ENCODE peak calls at places on chromosome 7, in six cellular contexts. L, N, G, Q, V and M are unnamed samples.

GRCh38 chr7:116836911-116837310 is 25.5 kb upstream of the CAPZA2 start:
- DNase-seq in L (no peak), Q (no peak), G (no peak), N (no peak), V (no peak), M (no peak)

GRCh38 chr7:78218051-78218450 is 419.5 kb downstream of the PHTF2 start:
- DNase-seq in V (no peak), G (no peak), L (no peak), N (no peak), Q (no peak), M (no peak)

GRCh38 chr7:33982425-33982786 is 77.1 kb downstream of the BMPER start:
- DNase-seq in V (no peak), Q (no peak), N (no peak), G (no peak), L (peak), M (no peak)

GRCh38 chr7:140639366-140640053 is 1.1 kb downstream of the DENND2A start:
- DNase-seq in L (peak), N (peak), G (no peak), V (no peak), Q (no peak), M (no peak)

GRCh38 chr7:137417464-137417863 is 73.9 kb upstream of the PTN start:
- DNase-seq in N (peak), Q (no peak), V (no peak), G (no peak), L (no peak), M (no peak)

GRCh38 chr7:13321321-13321720 is 633.9 kb downstream of the ARL4A start:
- DNase-seq in L (no peak), V (no peak), N (no peak), G (no peak), Q (no peak), M (no peak)

GRCh38 chr7:40403664-40404476 is 269.1 kb downstream of the SUGCT start:
- DNase-seq in V (no peak), L (no peak), Q (no peak), N (no peak), G (no peak), M (no peak)

GRCh38 chr7:24381919-24382505 is 98.0 kb downstream of the NPY start:
- DNase-seq in N (no peak), V (no peak), G (no peak), Q (no peak), L (peak), M (no peak)

GRCh38 chr7:33910756-33911155 is 5.4 kb downstream of the BMPER start:
- DNase-seq in G (no peak), L (no peak), V (no peak), Q (no peak), N (no peak), M (no peak)

GRCh38 chr7:112986256-112987031 is 100.2 kb downstream of the GPR85 start:
- DNase-seq in G (no peak), N (no peak), Q (no peak), L (no peak), V (no peak), M (no peak)

GRCh38 chr7:31924228-31924627 is 146.0 kb downstream of the PDE1C start:
- DNase-seq in Q (no peak), V (no peak), G (no peak), N (no peak), L (no peak), M (no peak)

GRCh38 chr7:31919678-31920369 is 150.4 kb downstream of the PDE1C start:
- DNase-seq in Q (no peak), L (no peak), V (no peak), G (no peak), N (no peak), M (no peak)

GRCh38 chr7:31921047-31921446 is 149.2 kb downstream of the PDE1C start:
- DNase-seq in L (no peak), G (no peak), Q (no peak), N (no peak), V (no peak), M (no peak)

GRCh38 chr7:31918706-31919393 is 151.4 kb downstream of the PDE1C start:
- DNase-seq in Q (no peak), N (no peak), L (no peak), G (no peak), V (no peak), M (no peak)

GRCh38 chr7:31922883-31923282 is 147.3 kb downstream of the PDE1C start:
- DNase-seq in G (no peak), L (no peak), V (no peak), Q (no peak), N (no peak), M (no peak)
- H3K27ac ChIP-seq in G (no peak), L (no peak), V (no peak), Q (no peak), N (no peak), M (no peak)

DNA sequence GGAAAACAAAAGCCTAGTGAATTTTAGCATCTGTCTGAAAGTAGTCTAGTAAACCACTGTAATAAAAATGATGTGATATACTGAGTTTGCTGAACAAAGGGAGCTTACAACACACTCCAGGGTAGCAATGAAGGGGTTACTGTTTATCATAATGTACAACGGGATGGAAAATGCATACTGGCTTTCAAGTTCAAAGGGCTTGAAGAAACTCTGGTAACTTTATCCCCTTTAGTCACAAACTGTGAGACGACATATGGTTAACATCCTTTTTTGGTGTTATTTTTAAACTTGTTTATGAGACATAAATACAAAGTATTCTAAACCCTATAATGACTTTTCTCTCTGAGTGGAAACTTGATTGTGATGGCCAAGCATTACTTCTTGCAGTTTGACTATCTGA is 61.9 kb upstream of the SEMA3A start:
- DNase-seq in N (no peak), V (no peak), G (no peak), L (no peak), Q (no peak), M (no peak)
- H3K27ac ChIP-seq in N (no peak), V (no peak), G (no peak), L (no peak), Q (no peak), M (no peak)

GRCh38 chr7:149153346-149153745 is 6.1 kb downstream of the ZNF398 start:
- DNase-seq in L (no peak), G (no peak), Q (no peak), N (no peak), V (no peak), M (no peak)

GRCh38 chr7:149147072-149147729 is at the start of gene ZNF398:
- DNase-seq in V (peak), N (peak), Q (peak), G (peak), L (peak), M (peak)

GRCh38 chr7:149150981-149151380 is 3.7 kb downstream of the ZNF398 start:
- DNase-seq in V (no peak), Q (no peak), N (no peak), G (no peak), L (no peak), M (no peak)

GRCh38 chr7:149144996-149145850 is 2.0 kb upstream of the ZNF398 start:
- DNase-seq in L (peak), N (no peak), G (no peak), V (no peak), Q (no peak), M (no peak)

DNA sequence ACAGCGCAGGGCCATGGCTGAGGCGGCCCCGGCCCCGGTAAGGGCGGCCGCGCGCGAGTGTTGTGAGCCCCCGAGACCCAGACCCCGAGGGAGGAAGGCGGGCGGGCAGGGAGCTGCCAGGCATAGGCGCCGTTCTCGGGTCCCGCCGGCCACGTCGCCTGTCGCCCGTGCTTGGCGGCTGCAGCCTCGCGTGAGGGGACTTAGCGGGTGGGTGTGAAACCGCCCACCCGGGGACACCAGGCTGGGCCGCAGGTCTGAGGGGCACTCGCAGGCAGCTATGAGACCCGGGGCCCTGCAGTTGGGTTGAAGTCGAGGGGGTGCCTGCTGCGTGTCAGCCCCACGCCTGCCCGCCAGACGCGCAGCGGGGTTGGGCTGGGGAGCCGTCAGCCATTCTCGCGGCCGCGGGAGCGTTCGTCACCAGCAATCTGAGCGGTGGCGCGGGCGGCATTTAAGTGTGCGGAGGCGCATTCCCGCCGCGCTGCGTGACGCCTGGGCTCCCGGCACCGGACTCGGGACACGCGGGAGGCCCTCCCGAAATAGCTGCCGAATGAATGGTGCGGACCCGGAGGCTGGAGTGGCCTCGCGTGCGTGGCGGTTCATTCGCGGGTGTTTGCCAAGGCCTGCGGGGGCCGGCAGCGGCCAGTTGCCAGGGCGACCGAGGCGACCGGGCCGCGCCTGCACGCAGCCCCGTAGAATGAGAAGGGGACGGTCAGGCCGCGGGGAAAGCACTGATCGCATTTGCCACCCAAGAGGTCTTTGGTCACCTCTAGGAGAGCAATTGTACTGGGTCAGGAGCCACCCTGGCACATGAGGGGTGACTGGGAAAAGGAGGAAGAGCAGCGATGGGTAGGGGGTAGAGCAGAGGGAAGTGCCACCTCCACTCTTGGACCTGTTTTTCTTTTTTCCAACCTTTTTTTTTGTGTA is 739 bp downstream of the ZNF398 start:
- DNase-seq in G (peak), V (peak), Q (peak), N (peak), L (peak), M (no peak)
- H3K27ac ChIP-seq in G (peak), V (peak), Q (peak), N (peak), L (no peak), M (peak)

GRCh38 chr7:85341973-85342372 is 155.1 kb upstream of the SEMA3D start:
- DNase-seq in L (peak), G (no peak), Q (no peak), V (no peak), N (no peak), M (no peak)
- H3K27ac ChIP-seq in L (no peak), G (no peak), Q (no peak), V (no peak), N (no peak), M (no peak)

DNA sequence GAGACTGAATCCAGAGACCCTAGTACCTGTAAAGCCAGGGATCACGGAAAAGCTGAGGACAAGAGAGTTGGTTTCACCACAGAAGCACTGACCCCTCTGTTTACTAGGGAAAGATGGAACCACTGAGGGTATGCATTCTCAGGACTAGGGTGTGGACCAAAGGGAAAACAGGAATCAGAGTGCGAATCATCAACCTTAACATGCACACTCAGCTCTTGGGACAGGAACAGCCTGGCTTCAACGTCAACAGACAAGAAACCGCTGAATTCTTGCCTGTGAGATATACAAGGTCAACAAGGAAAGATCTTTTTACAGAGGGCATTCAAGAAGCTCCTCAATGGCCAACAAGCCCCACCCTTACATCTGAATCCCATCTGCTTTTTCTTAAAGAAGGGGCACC is 14.9 kb downstream of the TNRC18 start:
- DNase-seq in Q (no peak), L (no peak), N (no peak), G (no peak), V (no peak), M (no peak)
- H3K27ac ChIP-seq in Q (no peak), L (no peak), N (peak), G (peak), V (no peak), M (peak)

GRCh38 chr7:46583606-46584005 is 662.5 kb upstream of the IGFBP3 start:
- DNase-seq in L (no peak), N (no peak), Q (no peak), G (no peak), V (no peak), M (peak)

GRCh38 chr7:46586406-46586805 is 665.3 kb upstream of the IGFBP3 start:
- DNase-seq in G (no peak), Q (no peak), N (no peak), L (no peak), V (no peak), M (no peak)

GRCh38 chr7:46589282-46589681 is 668.2 kb upstream of the IGFBP3 start:
- DNase-seq in N (no peak), G (no peak), L (no peak), Q (no peak), V (no peak), M (no peak)
- H3K27ac ChIP-seq in N (no peak), G (no peak), L (no peak), Q (no peak), V (no peak), M (no peak)

DNA sequence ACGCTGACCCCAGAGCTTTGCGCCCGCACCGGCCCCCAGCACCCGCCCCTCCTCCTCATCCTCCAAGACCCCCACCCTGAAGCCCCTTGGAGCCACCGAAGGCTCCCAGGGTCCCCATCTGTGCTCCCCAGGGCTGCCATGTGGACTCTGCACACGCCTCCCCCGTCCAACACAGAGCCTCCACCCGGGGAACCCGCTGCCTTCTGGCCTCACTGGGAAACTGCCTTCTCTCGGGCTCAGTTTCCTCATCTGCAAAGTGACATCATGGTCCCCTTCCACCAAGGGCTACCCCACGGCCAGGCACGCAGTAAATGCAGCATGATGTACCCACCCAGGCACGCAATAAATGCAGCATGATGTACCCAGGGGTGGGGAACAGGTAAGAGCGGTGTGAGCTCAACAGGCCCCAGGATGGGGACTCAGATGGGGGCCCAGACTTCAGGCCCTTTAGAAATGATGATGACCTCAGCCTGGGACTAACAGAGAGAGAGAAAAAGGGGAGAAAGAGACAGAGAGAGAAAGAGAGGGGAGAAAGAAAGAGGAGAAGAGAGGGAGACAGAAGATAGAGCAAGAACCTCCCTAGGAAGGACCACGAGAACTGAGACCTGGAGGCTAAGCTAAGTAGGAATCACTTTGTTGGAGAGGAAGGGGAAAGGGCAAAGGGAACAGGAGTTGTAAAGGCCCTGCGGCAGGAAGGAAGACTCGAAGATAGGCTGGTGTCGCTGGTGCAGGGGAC is 2.5 kb upstream of the MICALL2 start:
- DNase-seq in Q (no peak), N (no peak), V (no peak), G (no peak), L (no peak), M (no peak)
- H3K27ac ChIP-seq in Q (no peak), N (peak), V (no peak), G (peak), L (no peak), M (peak)

DNA sequence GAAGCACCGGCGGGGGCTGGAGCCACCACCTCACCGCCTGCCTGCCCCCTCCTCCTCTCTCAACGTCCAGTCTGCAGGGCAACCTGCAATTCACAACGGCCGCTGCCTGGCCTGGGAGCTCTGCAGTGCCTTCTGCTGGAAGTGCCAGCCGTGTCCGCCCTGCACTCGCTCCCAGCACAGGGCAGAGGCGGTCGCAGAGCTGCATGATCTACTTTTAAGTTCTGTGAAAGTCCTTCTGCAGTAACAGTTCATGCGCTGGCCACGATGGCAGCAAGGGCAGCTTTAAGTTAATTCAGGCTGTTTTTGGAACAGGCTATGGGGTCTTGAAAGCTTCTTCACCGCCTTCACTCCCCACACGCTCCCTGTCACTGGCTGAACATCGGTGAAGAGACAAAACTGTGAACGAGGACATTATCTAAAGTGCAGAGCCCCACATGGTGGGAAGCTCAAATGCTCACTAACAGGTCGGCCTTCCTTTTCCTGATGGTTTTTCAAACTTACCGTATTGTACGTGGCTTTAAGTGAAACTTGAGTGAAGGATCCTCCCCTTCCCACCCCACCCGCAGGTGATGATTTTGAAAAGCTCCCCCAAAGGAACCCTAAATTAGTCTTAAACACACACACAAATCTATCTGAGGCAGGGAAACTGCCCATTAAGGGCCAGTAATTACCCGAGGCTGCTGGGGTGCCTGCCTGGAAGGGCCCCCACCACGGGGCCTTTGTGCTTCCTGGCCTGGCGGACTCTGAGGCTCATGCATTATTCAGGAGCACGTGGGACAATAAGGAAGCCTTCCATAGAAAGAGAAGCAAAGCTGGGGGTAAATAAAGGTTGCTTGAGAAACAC is 504.3 kb downstream of the DNAJB6 start:
- DNase-seq in V (no peak), L (peak), N (no peak), G (no peak), Q (no peak), M (no peak)
- H3K27ac ChIP-seq in V (no peak), L (peak), N (no peak), G (no peak), Q (no peak), M (no peak)

DNA sequence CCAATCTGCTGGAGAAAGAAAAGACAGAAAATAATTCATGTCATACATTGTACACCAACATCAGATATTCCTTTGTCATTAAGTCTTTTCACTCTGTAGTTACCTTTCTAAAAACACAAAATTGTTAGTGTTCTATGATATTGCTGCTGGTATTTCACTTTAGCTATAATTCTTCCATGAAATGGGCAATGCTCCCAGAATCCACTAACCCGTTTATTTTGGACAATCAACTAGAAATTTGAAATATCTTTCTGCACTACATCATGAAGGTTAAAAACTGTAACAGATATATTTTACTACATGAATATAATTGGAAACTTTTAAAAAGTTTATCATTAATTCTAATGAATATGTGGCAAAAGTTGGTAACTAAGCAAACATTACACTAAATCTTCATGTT is 181.2 kb downstream of the C7orf25 start:
- DNase-seq in L (no peak), N (no peak), V (no peak), Q (no peak), G (no peak), M (no peak)
- H3K27ac ChIP-seq in L (no peak), N (peak), V (no peak), Q (no peak), G (no peak), M (no peak)

GRCh38 chr7:44432381-44432977 is 58.0 kb downstream of the NUDCD3 start:
- DNase-seq in G (no peak), N (no peak), Q (no peak), V (no peak), L (no peak), M (no peak)
- H3K27ac ChIP-seq in G (no peak), N (no peak), Q (no peak), V (no peak), L (no peak), M (no peak)